ENCODE peak calls at places on chromosomes 16 and 17, in eight cellular contexts. One of them, this sample, is unnamed.

GRCh38 chr16:8920676-8921625 is 38.8 kb downstream of the LITAFD start:
- DNase-seq in COR-L47: no peak
- DNase-seq in cardiac muscle cell: peak; percentile 24
- DNase-seq in NCI-H226: no peak
- DNase-seq in M059J: no peak
- DNase-seq in NCI-H1092 treated with DMSO at 0.1 percent for 48 hours: no peak
- DNase-seq in NCI-H146: no peak
- DNase-seq in AG10803: peak; percentile 31
- DNase-seq in this sample: no peak

GRCh38 chr16:64133396-64133795 is 988.5 kb downstream of the CDH11 start:
- DNase-seq in COR-L47: no peak
- DNase-seq in cardiac muscle cell: no peak
- DNase-seq in NCI-H226: no peak
- DNase-seq in M059J: no peak
- DNase-seq in NCI-H1092 treated with DMSO at 0.1 percent for 48 hours: no peak
- DNase-seq in NCI-H146: no peak
- DNase-seq in AG10803: peak; percentile 13
- DNase-seq in this sample: no peak

GRCh38 chr17:81487487-81488275 is 24.9 kb downstream of the ACTG1 start:
- DNase-seq in COR-L47: peak; percentile 83
- DNase-seq in cardiac muscle cell: peak; percentile 90
- DNase-seq in NCI-H226: peak; percentile 65
- DNase-seq in M059J: peak; percentile 69
- DNase-seq in NCI-H1092 treated with DMSO at 0.1 percent for 48 hours: peak; percentile 72
- DNase-seq in NCI-H146: peak; percentile 85
- DNase-seq in AG10803: peak; percentile 60
- DNase-seq in this sample: peak; percentile 61

GRCh38 chr17:5557990-5558389 is 26.3 kb downstream of the NLRP1 start:
- DNase-seq in COR-L47: no peak
- DNase-seq in cardiac muscle cell: no peak
- DNase-seq in NCI-H226: no peak
- DNase-seq in M059J: no peak
- DNase-seq in NCI-H1092 treated with DMSO at 0.1 percent for 48 hours: no peak
- DNase-seq in NCI-H146: no peak
- DNase-seq in AG10803: no peak
- DNase-seq in this sample: no peak

GRCh38 chr17:5000237-5000639 is 2.5 kb downstream of the KIF1C start:
- DNase-seq in COR-L47: no peak
- DNase-seq in cardiac muscle cell: peak; percentile 54
- DNase-seq in NCI-H226: no peak
- DNase-seq in M059J: no peak
- DNase-seq in NCI-H1092 treated with DMSO at 0.1 percent for 48 hours: no peak
- DNase-seq in NCI-H146: no peak
- DNase-seq in AG10803: peak; percentile 46
- DNase-seq in this sample: no peak

GRCh38 chr17:31394544-31394943 is 3.1 kb downstream of the RAB11FIP4 start:
- DNase-seq in COR-L47: no peak
- DNase-seq in cardiac muscle cell: peak; percentile 94
- DNase-seq in NCI-H226: peak; percentile 12
- DNase-seq in M059J: peak; percentile 33
- DNase-seq in NCI-H1092 treated with DMSO at 0.1 percent for 48 hours: no peak
- DNase-seq in NCI-H146: no peak
- DNase-seq in AG10803: peak; percentile 67
- DNase-seq in this sample: no peak

GRCh38 chr17:48693178-48693577 is 29.1 kb downstream of the PRAC1 start:
- DNase-seq in COR-L47: no peak
- DNase-seq in cardiac muscle cell: no peak
- DNase-seq in NCI-H226: no peak
- DNase-seq in M059J: no peak
- DNase-seq in NCI-H1092 treated with DMSO at 0.1 percent for 48 hours: no peak
- DNase-seq in NCI-H146: no peak
- DNase-seq in AG10803: no peak
- DNase-seq in this sample: no peak

GRCh38 chr17:77085916-77086432 is 54.8 kb upstream of the SEC14L1 start:
- DNase-seq in COR-L47: no peak
- DNase-seq in cardiac muscle cell: no peak
- DNase-seq in NCI-H226: no peak
- DNase-seq in M059J: no peak
- DNase-seq in NCI-H1092 treated with DMSO at 0.1 percent for 48 hours: peak; percentile 44
- DNase-seq in NCI-H146: peak; percentile 90
- DNase-seq in AG10803: no peak
- DNase-seq in this sample: peak; percentile 26

GRCh38 chr16:52677487-52677886 is 130.5 kb upstream of the TOX3 start:
- DNase-seq in COR-L47: no peak
- DNase-seq in cardiac muscle cell: no peak
- DNase-seq in NCI-H226: no peak
- DNase-seq in M059J: no peak
- DNase-seq in NCI-H1092 treated with DMSO at 0.1 percent for 48 hours: peak; percentile 13
- DNase-seq in NCI-H146: no peak
- DNase-seq in AG10803: no peak
- DNase-seq in this sample: peak; percentile 18

GRCh38 chr17:81910840-81911276 is 341 bp downstream of the PCYT2 start:
- DNase-seq in COR-L47: no peak
- DNase-seq in cardiac muscle cell: peak; percentile 52
- DNase-seq in NCI-H226: no peak
- DNase-seq in M059J: no peak
- DNase-seq in NCI-H1092 treated with DMSO at 0.1 percent for 48 hours: no peak
- DNase-seq in NCI-H146: peak; percentile 30
- DNase-seq in AG10803: no peak
- DNase-seq in this sample: no peak

GRCh38 chr17:3935825-3936355 is 19.6 kb upstream of the P2RX1 start:
- DNase-seq in COR-L47: no peak
- DNase-seq in cardiac muscle cell: no peak
- DNase-seq in NCI-H226: peak; percentile 74
- DNase-seq in M059J: peak; percentile 65
- DNase-seq in NCI-H1092 treated with DMSO at 0.1 percent for 48 hours: no peak
- DNase-seq in NCI-H146: no peak
- DNase-seq in AG10803: peak; percentile 15
- DNase-seq in this sample: no peak

GRCh38 chr16:87921236-87921773 is 15.0 kb downstream of the CA5A start:
- DNase-seq in COR-L47: no peak
- DNase-seq in cardiac muscle cell: no peak
- DNase-seq in NCI-H226: no peak
- DNase-seq in M059J: no peak
- DNase-seq in NCI-H1092 treated with DMSO at 0.1 percent for 48 hours: no peak
- DNase-seq in NCI-H146: no peak
- DNase-seq in AG10803: no peak
- DNase-seq in this sample: no peak

GRCh38 chr16:85650864-85651811 is 37.6 kb downstream of the GINS2 start:
- DNase-seq in COR-L47: peak; percentile 26
- DNase-seq in cardiac muscle cell: no peak
- DNase-seq in NCI-H226: no peak
- DNase-seq in M059J: no peak
- DNase-seq in NCI-H1092 treated with DMSO at 0.1 percent for 48 hours: peak; percentile 66
- DNase-seq in NCI-H146: no peak
- DNase-seq in AG10803: peak; percentile 16
- DNase-seq in this sample: no peak

GRCh38 chr16:4936181-4936990 is 562 bp downstream of the PPL start:
- DNase-seq in COR-L47: no peak
- DNase-seq in cardiac muscle cell: peak; percentile 57
- DNase-seq in NCI-H226: peak; percentile 65
- DNase-seq in M059J: no peak
- DNase-seq in NCI-H1092 treated with DMSO at 0.1 percent for 48 hours: no peak
- DNase-seq in NCI-H146: peak; percentile 75
- DNase-seq in AG10803: no peak
- DNase-seq in this sample: peak; percentile 30

GRCh38 chr17:73663614-73664013 is 19.4 kb upstream of the SDK2 start:
- DNase-seq in COR-L47: peak; percentile 47
- DNase-seq in cardiac muscle cell: no peak
- DNase-seq in NCI-H226: no peak
- DNase-seq in M059J: no peak
- DNase-seq in NCI-H1092 treated with DMSO at 0.1 percent for 48 hours: peak; percentile 58
- DNase-seq in NCI-H146: no peak
- DNase-seq in AG10803: no peak
- DNase-seq in this sample: peak; percentile 45